ENCODE peak calls at places on chromosome 7, in nine cellular contexts. Z is left ventricle myocardium inferior; F is lower lobe of right lung; L is ascending aorta; A is CD8-positive, alpha-beta T cell; C is pancreas; W is fibroblast of lung; I is psoas muscle; R is transverse colon. U is an unnamed sample.
A peak's percentile ranks its signal among the peaks of the same experiment; 100 is the strongest.

GRCh38 chr7:21318190-21318915 is 109.5 kb upstream of the SP4 start:
- DNase-seq in Z (no peak), A (no peak), R (no peak), I (no peak), L (no peak), F (no peak), C (no peak), W (no peak), U (no peak)

GRCh38 chr7:127447326-127447945 is 54.9 kb upstream of the ZNF800 start:
- DNase-seq in W (peak; percentile 41), Z (no peak), F (no peak), I (no peak), C (no peak), A (peak; percentile 25), R (peak; percentile 38), L (no peak), U (no peak)

GRCh38 chr7:49001610-49002033 is 77.3 kb downstream of the CDC14C start:
- DNase-seq in W (peak; percentile 2), R (peak; percentile 9), C (no peak), I (no peak), Z (no peak), L (no peak), F (no peak), A (no peak), U (peak; percentile 35)

GRCh38 chr7:72805526-72806494 is 22.2 kb downstream of the TYW1B start:
- DNase-seq in C (no peak), W (peak; percentile 89), I (no peak), R (no peak), Z (no peak), A (no peak), F (no peak), L (no peak), U (no peak)

GRCh38 chr7:46385662-46386309 is 464.7 kb upstream of the IGFBP3 start:
- DNase-seq in A (no peak), L (no peak), F (no peak), Z (no peak), W (peak; percentile 96), R (no peak), I (no peak), C (no peak), U (no peak)

GRCh38 chr7:93198472-93198871 is 27.8 kb downstream of the HEPACAM2 start:
- DNase-seq in W (no peak), C (no peak), L (no peak), I (no peak), F (no peak), Z (no peak), R (no peak), A (no peak), U (no peak)

GRCh38 chr7:36567699-36568436 is 156.4 kb downstream of the AOAH start:
- DNase-seq in L (no peak), I (no peak), R (no peak), W (no peak), Z (no peak), C (no peak), A (no peak), F (no peak), U (no peak)

GRCh38 chr7:39085590-39086049 is 107.9 kb downstream of the POU6F2 start:
- DNase-seq in C (no peak), L (no peak), A (no peak), R (no peak), F (no peak), Z (no peak), W (no peak), I (no peak), U (no peak)

GRCh38 chr7:24829787-24830186 is 72.5 kb upstream of the GSDME start:
- DNase-seq in R (no peak), A (no peak), L (no peak), F (no peak), Z (no peak), I (no peak), C (no peak), W (peak; percentile 23), U (no peak)

GRCh38 chr7:27923308-27923980 is 183.5 kb downstream of the TAX1BP1 start:
- DNase-seq in R (no peak), C (no peak), F (no peak), W (no peak), A (no peak), I (peak; percentile 44), Z (peak; percentile 74), L (no peak), U (no peak)

GRCh38 chr7:20172736-20173334 is 44.3 kb downstream of the MACC1 start:
- DNase-seq in L (peak; percentile 65), Z (no peak), C (no peak), A (no peak), F (peak; percentile 48), W (peak; percentile 57), I (no peak), R (peak; percentile 62), U (peak; percentile 66)
- TF ChIP-seq CTCF in L (peak; percentile 27), Z (peak; percentile 34), C (no peak), A (no peak), F (peak; percentile 26), W (peak; percentile 52), I (peak; percentile 20), R (peak; percentile 42), U (no peak)

GRCh38 chr7:133786401-133786937 is 340.7 kb upstream of the LRGUK start:
- DNase-seq in I (no peak), F (no peak), Z (no peak), W (no peak), C (no peak), R (no peak), L (no peak), A (no peak), U (no peak)

GRCh38 chr7:133795061-133795460 is 332.1 kb upstream of the LRGUK start:
- DNase-seq in A (no peak), L (no peak), Z (no peak), I (no peak), R (no peak), F (no peak), C (no peak), W (no peak), U (no peak)

GRCh38 chr7:133790911-133791310 is 336.2 kb upstream of the LRGUK start:
- DNase-seq in R (no peak), L (no peak), A (no peak), W (no peak), I (no peak), C (no peak), Z (no peak), F (no peak), U (no peak)

GRCh38 chr7:133794490-133794889 is 332.6 kb upstream of the LRGUK start:
- DNase-seq in A (no peak), W (no peak), R (no peak), Z (no peak), I (no peak), C (no peak), F (no peak), L (no peak), U (no peak)

GRCh38 chr7:133789951-133790350 is 337.2 kb upstream of the LRGUK start:
- DNase-seq in L (no peak), R (no peak), C (no peak), W (peak; percentile 75), I (no peak), A (no peak), F (no peak), Z (no peak), U (no peak)
- H3K36me3 ChIP-seq in L (no peaks in the 10 kb centered on the region), R (no peaks in the 10 kb centered on the region), C (no peaks in the 10 kb centered on the region), W (no peaks in the 10 kb centered on the region), I (no peaks in the 10 kb centered on the region), A (no peaks in the 10 kb centered on the region), F (no peaks in the 10 kb centered on the region), Z (no peaks in the 10 kb centered on the region), U (no peaks in the 10 kb centered on the region)

GRCh38 chr7:144069511-144069910 is at the start of gene OR2A25:
- DNase-seq in A (no peak), L (no peak), R (no peak), F (no peak), Z (no peak), C (no peak), I (no peak), W (no peak), U (no peak)

GRCh38 chr7:144057954-144058353 is 9.2 kb downstream of the OR2A5 start:
- DNase-seq in C (no peak), R (no peak), F (no peak), A (no peak), Z (no peak), I (no peak), L (no peak), W (peak; percentile 1), U (no peak)

GRCh38 chr7:144063710-144064109 is 5.9 kb upstream of the OR2A25 start:
- DNase-seq in A (no peak), R (no peak), C (no peak), Z (no peak), I (no peak), F (no peak), L (no peak), W (no peak), U (no peak)
- TF ChIP-seq CTCF in A (no peak), R (peak; percentile 23), C (no peak), Z (no peak), I (no peak), F (no peak), L (no peak), W (no peak), U (no peak)

GRCh38 chr7:128849804-128850490 is 12.7 kb upstream of the ATP6V1F start:
- DNase-seq in A (no peak), R (no peak), C (no peak), Z (no peak), I (no peak), F (no peak), L (no peak), W (no peak), U (no peak)

GRCh38 chr7:128855559-128855958 is 7.1 kb upstream of the ATP6V1F start:
- DNase-seq in C (no peak), F (no peak), A (no peak), R (no peak), Z (no peak), L (no peak), W (no peak), I (no peak), U (no peak)

GRCh38 chr7:128853691-128854298 is 8.9 kb upstream of the ATP6V1F start:
- DNase-seq in R (no peak), Z (no peak), A (no peak), I (no peak), L (no peak), W (no peak), C (no peak), F (no peak), U (no peak)

GRCh38 chr7:128854396-128854795 is 8.3 kb upstream of the ATP6V1F start:
- DNase-seq in Z (no peak), W (no peak), I (no peak), R (no peak), L (no peak), A (no peak), F (no peak), C (no peak), U (no peak)

DNA sequence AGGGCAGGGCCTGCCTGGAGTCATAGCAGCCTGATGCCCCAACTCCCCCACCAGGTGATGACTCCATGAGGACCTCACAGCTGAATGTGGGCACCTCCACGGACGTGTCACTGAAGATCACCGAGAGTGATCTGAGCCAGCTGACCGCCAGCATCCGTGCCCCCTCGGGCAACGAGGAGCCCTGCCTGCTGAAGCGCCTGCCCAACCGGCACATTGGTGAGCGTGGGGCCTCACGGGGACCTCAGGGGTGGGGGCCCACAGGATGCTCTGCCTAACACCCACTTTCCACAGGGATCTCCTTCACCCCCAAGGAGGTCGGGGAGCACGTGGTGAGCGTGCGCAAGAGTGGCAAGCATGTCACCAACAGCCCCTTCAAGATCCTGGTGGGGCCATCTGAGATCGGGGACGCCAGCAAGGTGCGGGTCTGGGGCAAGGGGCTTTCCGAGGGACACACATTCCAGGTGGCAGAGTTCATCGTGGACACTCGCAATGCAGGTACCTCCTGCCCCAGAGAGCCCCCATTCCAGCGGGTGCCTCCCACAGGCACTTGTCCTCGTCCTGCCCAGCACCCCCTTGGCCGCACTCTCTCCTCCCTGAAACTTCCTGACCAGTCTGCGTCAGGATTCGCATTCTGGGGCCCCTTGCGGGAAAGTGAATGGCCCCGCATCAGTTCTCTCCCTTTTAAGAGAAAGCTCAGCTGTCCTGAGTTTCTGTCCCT is 10.0 kb upstream of the ATP6V1F start:
- DNase-seq in L (no peak), C (no peak), I (no peak), R (no peak), F (no peak), A (no peak), Z (no peak), W (no peak), U (no peak)
- H3K36me3 ChIP-seq in L (peaks cover 93% of the 10 kb centered on the region), C (no peaks in the 10 kb centered on the region), I (peaks cover 6% of the 10 kb centered on the region), R (no peaks in the 10 kb centered on the region), F (no peaks in the 10 kb centered on the region), A (no peaks in the 10 kb centered on the region), Z (peaks cover 95% of the 10 kb centered on the region), W (peaks cover 70% of the 10 kb centered on the region), U (no peaks in the 10 kb centered on the region)